ENCODE peak calls at places on chromosome 10, in four cellular contexts. One of them, this sample, is unnamed.

GRCh38 chr10:31317652-31318381 is 1.2 kb upstream of the ZEB1 start:
- DNase-seq in SK-N-SH: no peak
- DNase-seq in HepG2: no peak
- DNase-seq in H1: no peak
- DNase-seq in this sample: no peak

GRCh38 chr10:117684673-117685211 is 142.2 kb downstream of the EMX2 start:
- DNase-seq in SK-N-SH: peak
- DNase-seq in HepG2: no peak
- DNase-seq in H1: no peak
- DNase-seq in this sample: no peak

GRCh38 chr10:42680267-42680666 is 41.9 kb upstream of the ZNF33B start:
- DNase-seq in H1: no peak
- DNase-seq in SK-N-SH: no peak
- DNase-seq in HepG2: no peak
- DNase-seq in this sample: no peak

GRCh38 chr10:13837966-13838365 is 251.2 kb downstream of the PRPF18 start:
- DNase-seq in H1: no peak
- DNase-seq in SK-N-SH: no peak
- DNase-seq in HepG2: no peak
- DNase-seq in this sample: no peak

GRCh38 chr10:111103196-111103595 is 26.4 kb downstream of the ADRA2A start:
- DNase-seq in SK-N-SH: no peak
- DNase-seq in H1: no peak
- DNase-seq in HepG2: no peak
- DNase-seq in this sample: no peak

GRCh38 chr10:69503001-69503895 is 52.0 kb downstream of the TSPAN15 start:
- DNase-seq in HepG2: no peak
- DNase-seq in H1: no peak
- DNase-seq in SK-N-SH: no peak
- DNase-seq in this sample: no peak

GRCh38 chr10:127947206-127947605 is 40.3 kb downstream of the PTPRE start:
- DNase-seq in HepG2: no peak
- DNase-seq in SK-N-SH: no peak
- DNase-seq in H1: no peak
- DNase-seq in this sample: no peak

GRCh38 chr10:126634915-126635314 is 35.6 kb downstream of the C10orf90 start:
- DNase-seq in H1: no peak
- DNase-seq in HepG2: no peak
- DNase-seq in SK-N-SH: no peak
- DNase-seq in this sample: no peak

GRCh38 chr10:110275140-110275729 is 29.5 kb downstream of the SMNDC1 start:
- DNase-seq in H1: no peak
- DNase-seq in SK-N-SH: no peak
- DNase-seq in HepG2: no peak
- DNase-seq in this sample: no peak

DNA sequence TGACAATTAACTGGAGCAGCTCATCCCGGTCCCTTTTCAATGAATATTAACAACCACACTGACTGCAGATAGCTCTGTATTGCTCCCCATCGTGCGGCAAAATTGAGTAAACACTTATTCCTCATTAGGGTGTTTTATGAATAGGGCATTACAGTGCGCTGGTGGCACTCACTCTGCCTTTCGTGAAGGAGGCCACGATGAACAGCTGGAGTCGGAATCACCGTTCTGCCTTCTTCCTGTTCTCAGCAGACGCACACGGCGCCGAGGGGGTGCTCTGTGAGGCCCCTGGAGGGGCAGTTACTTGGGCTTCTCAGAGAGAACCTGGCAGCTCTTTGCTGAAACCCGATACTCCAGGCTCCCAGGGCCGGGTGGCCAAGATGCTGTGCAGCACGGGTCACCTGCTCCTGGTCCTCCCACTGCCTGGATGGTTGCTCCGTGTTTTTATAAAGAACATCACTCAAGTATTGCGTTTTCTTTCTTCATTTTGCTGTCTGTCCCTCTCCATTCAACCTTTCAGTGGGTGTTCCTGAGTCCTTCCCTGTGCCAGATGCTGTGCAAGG is 241.9 kb downstream of the GLRX3 start:
- DNase-seq in HepG2: no peak
- DNase-seq in H1: no peak
- DNase-seq in SK-N-SH: no peak
- DNase-seq in this sample: no peak
- TF ChIP-seq TCF12 in HepG2: no peak
- TF ChIP-seq TCF12 in H1: no peak
- TF ChIP-seq TCF12 in SK-N-SH: no peak
- TF ChIP-seq TCF12 in this sample: no peak

GRCh38 chr10:71078454-71079145 is 133.8 kb upstream of the UNC5B start:
- DNase-seq in HepG2: no peak
- DNase-seq in H1: no peak
- DNase-seq in SK-N-SH: no peak
- DNase-seq in this sample: no peak

GRCh38 chr10:71076473-71077142 is 135.8 kb upstream of the UNC5B start:
- DNase-seq in SK-N-SH: peak
- DNase-seq in HepG2: no peak
- DNase-seq in H1: no peak
- DNase-seq in this sample: no peak

GRCh38 chr10:71077143-71077581 is 135.2 kb upstream of the UNC5B start:
- DNase-seq in HepG2: no peak
- DNase-seq in H1: no peak
- DNase-seq in SK-N-SH: peak
- DNase-seq in this sample: no peak

GRCh38 chr10:71079761-71080380 is 132.5 kb upstream of the UNC5B start:
- DNase-seq in SK-N-SH: no peak
- DNase-seq in H1: no peak
- DNase-seq in HepG2: no peak
- DNase-seq in this sample: no peak

GRCh38 chr10:71077796-71078453 is 134.4 kb upstream of the UNC5B start:
- DNase-seq in H1: no peak
- DNase-seq in SK-N-SH: no peak
- DNase-seq in HepG2: no peak
- DNase-seq in this sample: no peak
- TF ChIP-seq TCF12 in H1: no peak
- TF ChIP-seq TCF12 in SK-N-SH: no peak
- TF ChIP-seq TCF12 in HepG2: no peak
- TF ChIP-seq TCF12 in this sample: no peak

DNA sequence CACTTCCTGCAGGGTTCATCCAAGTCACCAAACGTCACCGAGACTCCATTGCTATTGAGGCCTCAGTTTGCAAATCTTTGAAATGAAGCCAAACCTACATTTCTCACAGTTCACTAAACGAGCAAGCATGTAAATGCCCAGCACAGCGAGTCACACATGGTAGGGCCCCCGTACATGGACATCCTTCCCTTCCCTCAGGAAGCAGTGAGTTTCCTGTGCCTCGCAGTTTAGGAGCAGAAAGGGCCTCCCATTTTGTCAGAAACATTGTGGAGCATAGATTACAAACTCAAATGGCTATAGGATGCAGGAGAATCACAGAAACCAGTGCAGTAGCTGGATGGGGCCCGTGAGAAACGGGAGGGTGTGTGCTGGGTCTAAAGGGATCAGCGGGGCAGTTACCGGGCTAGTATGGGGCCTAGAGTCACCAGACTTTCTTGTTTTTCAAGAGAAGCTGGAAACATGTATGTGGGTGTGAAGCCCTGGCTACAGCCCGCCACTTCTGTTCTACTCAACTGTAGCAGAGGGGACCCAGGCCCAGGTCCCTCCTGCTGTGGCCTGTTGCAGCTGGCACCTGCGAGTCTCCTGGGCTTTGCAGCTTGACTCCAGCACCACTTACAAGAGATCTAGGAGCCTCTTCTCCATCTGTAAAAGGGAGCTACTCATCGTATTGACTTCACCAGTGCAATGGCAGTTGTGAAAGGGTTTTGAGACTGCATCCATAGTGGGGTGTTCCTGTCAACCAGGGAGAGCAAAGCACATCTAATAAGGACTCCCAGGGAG is 14.2 kb upstream of the SLC18A3 start:
- DNase-seq in H1: no peak
- DNase-seq in HepG2: no peak
- DNase-seq in SK-N-SH: no peak
- DNase-seq in this sample: no peak
- TF ChIP-seq TCF12 in H1: no peak
- TF ChIP-seq TCF12 in HepG2: no peak
- TF ChIP-seq TCF12 in SK-N-SH: no peak
- TF ChIP-seq TCF12 in this sample: no peak

GRCh38 chr10:91201213-91201996 is 19.1 kb upstream of the PCGF5 start:
- DNase-seq in H1: no peak
- DNase-seq in HepG2: no peak
- DNase-seq in SK-N-SH: no peak
- DNase-seq in this sample: peak

GRCh38 chr10:91200314-91201212 is 19.9 kb upstream of the PCGF5 start:
- DNase-seq in SK-N-SH: no peak
- DNase-seq in H1: no peak
- DNase-seq in HepG2: no peak
- DNase-seq in this sample: no peak

GRCh38 chr10:91196268-91197043 is 24.0 kb upstream of the PCGF5 start:
- DNase-seq in H1: no peak
- DNase-seq in HepG2: no peak
- DNase-seq in SK-N-SH: no peak
- DNase-seq in this sample: no peak

GRCh38 chr10:91197044-91197651 is 23.3 kb upstream of the PCGF5 start:
- DNase-seq in SK-N-SH: no peak
- DNase-seq in H1: no peak
- DNase-seq in HepG2: no peak
- DNase-seq in this sample: no peak

DNA sequence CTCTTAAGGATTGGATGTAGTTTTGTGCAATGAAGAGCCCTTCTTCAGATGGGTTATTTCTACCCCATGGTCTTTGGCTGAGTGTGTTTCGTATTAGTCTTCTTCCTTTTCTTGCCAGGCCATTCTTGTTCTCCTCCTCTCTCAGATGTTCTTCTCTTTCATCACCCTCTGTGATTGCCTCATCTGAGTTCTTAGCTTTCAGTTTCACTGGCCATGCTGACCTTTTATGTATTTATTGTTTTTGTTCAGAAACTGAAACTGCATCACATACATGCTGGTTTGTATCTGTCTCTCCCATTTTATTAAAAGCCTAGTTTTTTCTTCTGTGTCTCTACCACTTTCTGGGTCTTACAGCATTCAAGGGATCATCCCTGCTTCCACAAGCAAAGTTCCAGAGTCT is 21.7 kb upstream of the PCGF5 start:
- DNase-seq in HepG2: no peak
- DNase-seq in H1: no peak
- DNase-seq in SK-N-SH: no peak
- DNase-seq in this sample: peak
- TF ChIP-seq TCF12 in HepG2: no peak
- TF ChIP-seq TCF12 in H1: no peak
- TF ChIP-seq TCF12 in SK-N-SH: no peak
- TF ChIP-seq TCF12 in this sample: no peak

GRCh38 chr10:70579234-70580002 is 23.1 kb downstream of the PRF1 start:
- DNase-seq in SK-N-SH: no peak
- DNase-seq in HepG2: no peak
- DNase-seq in H1: no peak
- DNase-seq in this sample: peak
- TF ChIP-seq TCF12 in SK-N-SH: no peak
- TF ChIP-seq TCF12 in HepG2: no peak
- TF ChIP-seq TCF12 in H1: no peak
- TF ChIP-seq TCF12 in this sample: no peak

GRCh38 chr10:73096041-73096451 is 620 bp downstream of the P4HA1 start:
- DNase-seq in H1: peak
- DNase-seq in HepG2: no peak
- DNase-seq in SK-N-SH: peak
- DNase-seq in this sample: no peak
- TF ChIP-seq TCF12 in H1: no peak
- TF ChIP-seq TCF12 in HepG2: no peak
- TF ChIP-seq TCF12 in SK-N-SH: no peak
- TF ChIP-seq TCF12 in this sample: no peak